ENCODE peak calls at places on chromosome X, in five cellular contexts. Q is epithelial cell of esophagus, B is GM06990, E is fibroblast of pulmonary artery, V is tibial artery. K is an unnamed sample.

GRCh38 chrX:70449457-70449966 is 4.9 kb downstream of the DLG3 start:
- DNase-seq in B (no peak), V (no peak), E (no peak), Q (no peak), K (no peak)

GRCh38 chrX:15349046-15349445 is 13.7 kb upstream of the PIGA start:
- DNase-seq in B (peak), E (peak), Q (peak), V (no peak), K (no peak)

GRCh38 chrX:70176938-70177533 is at the start of gene DGAT2L6:
- DNase-seq in E (no peak), Q (no peak), V (no peak), B (peak), K (no peak)

GRCh38 chrX:153226344-153227190 is 47.5 kb downstream of the MAGEA1 start:
- DNase-seq in V (peak), B (no peak), E (peak), Q (peak), K (peak)

GRCh38 chrX:23884427-23885024 is 23.2 kb downstream of the APOO start:
- DNase-seq in V (no peak), Q (peak), B (no peak), E (no peak), K (peak)

GRCh38 chrX:17007134-17007768 is 60.8 kb downstream of the REPS2 start:
- DNase-seq in V (no peak), B (no peak), Q (peak), E (no peak), K (no peak)

GRCh38 chrX:40174594-40175415 is 77.0 kb upstream of the BCOR start:
- DNase-seq in E (peak), V (no peak), Q (peak), B (no peak), K (no peak)

GRCh38 chrX:16807548-16807947 is 21.3 kb downstream of the TXLNG start:
- DNase-seq in Q (no peak), E (peak), V (no peak), B (no peak), K (no peak)

GRCh38 chrX:1391707-1392375 is at the start of gene SLC25A6:
- DNase-seq in E (peak), Q (peak), V (peak), B (peak), K (peak)

GRCh38 chrX:154443479-154443910 is 446 bp upstream of the FAM50A start:
- DNase-seq in V (no peak), E (no peak), B (no peak), Q (no peak), K (no peak)

GRCh38 chrX:8183281-8183680 is 12.2 kb upstream of the VCX2 start:
- DNase-seq in E (no peak), V (no peak), Q (no peak), B (no peak), K (no peak)

GRCh38 chrX:118347131-118347530 is 1.2 kb downstream of the WDR44 start:
- DNase-seq in B (no peak), E (peak), Q (peak), V (no peak), K (no peak)

GRCh38 chrX:114964374-114964773 is 53.0 kb downstream of the IL13RA2 start:
- DNase-seq in B (no peak), V (no peak), Q (no peak), E (peak), K (no peak)

GRCh38 chrX:114962209-114962608 is 55.2 kb downstream of the IL13RA2 start:
- DNase-seq in Q (peak), E (no peak), B (no peak), V (no peak), K (no peak)

DNA sequence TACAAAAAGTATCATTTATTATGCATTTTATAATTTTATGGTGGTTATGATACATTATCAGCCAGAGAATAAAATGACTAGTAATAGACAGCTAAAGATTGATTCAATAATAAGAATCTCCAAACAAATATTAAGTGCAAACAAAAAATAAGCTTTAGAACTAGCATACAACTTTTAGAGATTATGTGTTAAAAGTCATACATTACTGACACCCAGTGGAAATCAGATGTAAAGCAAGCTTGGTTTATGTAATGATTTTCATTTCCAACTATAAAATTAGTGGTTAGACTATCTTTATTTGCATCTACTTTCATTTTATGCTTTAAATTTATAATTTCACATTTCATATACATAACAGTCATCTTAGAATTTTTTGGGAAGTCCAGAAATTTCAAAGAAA is 57.7 kb downstream of the IL13RA2 start:
- DNase-seq in Q (peak), V (no peak), B (no peak), E (peak), K (no peak)
- TF ChIP-seq CTCF in Q (peak), V (peak), B (peak), E (peak), K (no peak)

DNA sequence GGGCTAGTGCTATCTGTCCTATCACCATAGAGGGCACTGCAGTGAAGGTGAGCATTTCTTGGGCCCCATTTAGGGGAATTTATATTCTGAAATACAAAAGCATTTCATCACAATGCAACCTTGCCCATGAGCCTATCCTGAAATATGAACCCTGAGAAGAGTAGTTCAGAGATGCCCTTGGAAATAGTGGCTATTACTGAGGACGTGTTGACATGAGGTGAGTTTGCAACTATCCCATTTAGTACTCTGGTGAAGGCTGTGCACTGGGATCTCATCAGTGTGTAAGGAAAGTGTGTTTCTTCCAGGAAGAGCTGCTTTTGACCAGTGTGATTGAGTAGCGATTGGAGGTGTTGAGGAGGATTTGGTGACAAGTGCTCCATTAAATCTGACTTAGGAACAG is 149.3 kb upstream of the EOLA2 start:
- DNase-seq in Q (no peak), V (no peak), E (no peak), B (no peak), K (no peak)
- TF ChIP-seq CTCF in Q (no peak), V (no peak), E (no peak), B (no peak), K (no peak)

DNA sequence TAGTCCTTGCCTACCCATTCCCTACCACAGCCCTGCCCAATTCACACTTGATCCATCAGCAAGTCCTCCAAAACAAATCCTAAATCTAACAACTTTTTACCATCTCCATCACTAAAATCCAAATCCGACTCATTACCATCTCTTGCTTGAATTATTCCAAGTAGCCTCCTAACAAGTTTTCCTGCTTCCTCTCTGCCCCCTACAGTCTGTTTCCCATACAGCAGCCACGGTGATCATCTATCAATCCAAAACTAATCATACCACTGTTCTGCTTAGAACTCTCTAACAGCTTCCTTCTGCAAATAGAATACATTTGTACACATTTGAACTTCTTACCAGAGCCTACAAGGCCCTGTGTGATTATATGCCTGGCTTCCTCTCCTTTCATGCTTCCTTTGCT is 133.0 kb downstream of the SHROOM4 start:
- DNase-seq in V (no peak), E (peak), Q (peak), B (no peak), K (no peak)
- TF ChIP-seq CTCF in V (no peak), E (peak), Q (peak), B (peak), K (no peak)

GRCh38 chrX:119948381-119948780 is 4.8 kb upstream of the NKAP start:
- DNase-seq in V (no peak), E (no peak), B (no peak), Q (peak), K (no peak)
- TF ChIP-seq CTCF in V (no peak), E (peak), B (peak), Q (no peak), K (no peak)

GRCh38 chrX:26848511-26848910 is 614.6 kb downstream of the PPP4R3C start:
- DNase-seq in E (peak), B (no peak), V (no peak), Q (no peak), K (no peak)

GRCh38 chrX:26851981-26852380 is 611.2 kb downstream of the PPP4R3C start:
- DNase-seq in V (no peak), B (no peak), Q (peak), E (peak), K (no peak)
- TF ChIP-seq CTCF in V (peak), B (no peak), Q (no peak), E (no peak), K (no peak)

DNA sequence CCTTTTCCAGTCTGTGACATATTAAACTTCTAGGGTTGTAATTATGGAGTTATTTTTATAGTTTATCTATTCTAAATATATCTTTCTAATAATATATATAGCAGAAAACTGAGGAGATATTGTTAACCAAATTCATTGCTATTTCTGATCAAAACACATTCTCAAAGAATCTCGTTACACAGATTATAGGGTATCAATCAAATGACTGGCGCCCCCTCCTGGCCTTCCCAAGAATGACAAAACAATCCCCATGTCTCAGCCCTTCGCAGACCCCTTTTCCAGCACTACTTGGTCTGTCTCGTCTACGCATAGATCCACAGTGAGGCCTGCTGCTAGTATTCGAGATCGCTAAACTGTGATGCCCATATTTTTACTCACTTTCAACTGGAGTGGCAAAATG is 209.3 kb downstream of the GPC3 start:
- DNase-seq in E (no peak), Q (peak), V (no peak), B (no peak), K (no peak)
- TF ChIP-seq CTCF in E (peak), Q (peak), V (no peak), B (peak), K (peak)